ENCODE peak calls at places on chromosomes 1 and 21, in four cellular contexts. V, Z, R and G are unnamed samples.

GRCh38 chr1:23745515-23745914 is 2.2 kb downstream of the ELOA start:
- DNase-seq in V (peak; percentile 62), Z (no peak), R (no peak), G (peak; percentile 59)

GRCh38 chr1:93007941-93008577 is 46.8 kb upstream of the DIPK1A start:
- DNase-seq in V (peak; percentile 36), Z (no peak), R (no peak), G (peak; percentile 77)

GRCh38 chr1:212968385-212968863 is 18.1 kb downstream of the VASH2 start:
- DNase-seq in V (no peak), Z (peak; percentile 35), R (no peak), G (no peak)

GRCh38 chr1:174114788-174115448 is 44.4 kb upstream of the RABGAP1L start:
- DNase-seq in V (peak; percentile 40), Z (peak; percentile 46), R (no peak), G (peak; percentile 87)

GRCh38 chr1:17039522-17039921 is 14.3 kb downstream of the SDHB start:
- DNase-seq in V (no peak), Z (no peak), R (no peak), G (no peak)

GRCh38 chr1:183164350-183164749 is 21.7 kb upstream of the LAMC2 start:
- DNase-seq in V (peak; percentile 64), Z (peak; percentile 81), R (peak; percentile 44), G (peak; percentile 96)

GRCh38 chr1:155250246-155250632 is 5.0 kb downstream of the ENTREP3 start:
- DNase-seq in V (no peak), Z (no peak), R (no peak), G (no peak)

GRCh38 chr1:168234846-168235547 is 9.2 kb downstream of the SFT2D2 start:
- DNase-seq in V (peak; percentile 43), Z (peak; percentile 59), R (no peak), G (peak; percentile 82)

GRCh38 chr1:60068393-60069045 is 5.1 kb downstream of the C1orf87 start:
- DNase-seq in V (no peak), Z (no peak), R (no peak), G (no peak)

GRCh38 chr1:221419513-221420088 is 322.3 kb downstream of the DUSP10 start:
- DNase-seq in V (peak; percentile 92), Z (no peak), R (no peak), G (no peak)

GRCh38 chr21:38804617-38805281 is 980 bp upstream of the ETS2 start:
- DNase-seq in V (peak; percentile 54), Z (peak; percentile 61), R (no peak), G (no peak)

GRCh38 chr1:171251042-171251740 is 2.9 kb downstream of the FMO1 start:
- DNase-seq in V (peak; percentile 4), Z (peak; percentile 51), R (no peak), G (peak; percentile 43)

GRCh38 chr1:110155878-110156522 is 5.7 kb downstream of the SLC6A17 start:
- DNase-seq in V (peak; percentile 63), Z (peak; percentile 82), R (no peak), G (peak; percentile 71)

GRCh38 chr1:110873856-110874255 is 908 bp downstream of the CD53 start:
- DNase-seq in V (no peak), Z (no peak), R (no peak), G (no peak)

GRCh38 chr1:209387969-209388329 is 195.6 kb upstream of the CAMK1G start:
- DNase-seq in V (peak; percentile 51), Z (no peak), R (no peak), G (peak; percentile 85)

GRCh38 chr1:45536886-45537285 is 13.7 kb upstream of the AKR1A1 start:
- DNase-seq in V (no peak), Z (no peak), R (no peak), G (no peak)

GRCh38 chr1:91997607-91998195 is 32.1 kb upstream of the EPHX4 start:
- DNase-seq in V (peak; percentile 68), Z (no peak), R (no peak), G (peak; percentile 30)

GRCh38 chr1:181057079-181057478 is 23.3 kb downstream of the MR1 start:
- DNase-seq in V (no peak), Z (no peak), R (no peak), G (no peak)

GRCh38 chr1:103220503-103221095 is 112.3 kb upstream of the COL11A1 start:
- DNase-seq in V (peak; percentile 69), Z (no peak), R (no peak), G (no peak)

GRCh38 chr1:3541930-3542329 is 69.4 kb downstream of the MEGF6 start:
- DNase-seq in V (no peak), Z (no peak), R (no peak), G (peak; percentile 42)

GRCh38 chr1:13803546-13804239 is 103.7 kb downstream of the PRDM2 start:
- DNase-seq in V (no peak), Z (no peak), R (no peak), G (peak; percentile 55)

GRCh38 chr1:53511323-53511932 is 52.2 kb downstream of the DMRTB1 start:
- DNase-seq in V (no peak), Z (no peak), R (no peak), G (no peak)

GRCh38 chr1:169044296-169044695 is 62.2 kb upstream of the ATP1B1 start:
- DNase-seq in V (no peak), Z (no peak), R (no peak), G (no peak)

GRCh38 chr1:53183277-53183990 is 13.2 kb upstream of the CPT2 start:
- DNase-seq in V (peak; percentile 97), Z (no peak), R (no peak), G (peak; percentile 32)

GRCh38 chr1:245168921-245169320 is 14.1 kb downstream of the KIF26B start:
- DNase-seq in V (no peak), Z (no peak), R (no peak), G (no peak)

GRCh38 chr1:33377013-33377412 is 53.9 kb downstream of the PHC2 start:
- DNase-seq in V (no peak), Z (no peak), R (no peak), G (peak; percentile 31)

GRCh38 chr1:32919811-32920733 is 18.9 kb upstream of the TMEM54 start:
- DNase-seq in V (peak; percentile 72), Z (no peak), R (no peak), G (no peak)

GRCh38 chr1:155009221-155009711 is 6.7 kb downstream of the ZBTB7B start:
- DNase-seq in V (no peak), Z (no peak), R (no peak), G (no peak)

GRCh38 chr1:232059726-232060360 is 433.3 kb downstream of the DISC1 start:
- DNase-seq in V (no peak), Z (no peak), R (no peak), G (no peak)

GRCh38 chr1:54542120-54542961 is 5.7 kb upstream of the ACOT11 start:
- DNase-seq in V (peak; percentile 50), Z (peak; percentile 88), R (peak; percentile 76), G (peak; percentile 94)

GRCh38 chr1:227661495-227661894 is 73.6 kb downstream of the JMJD4 start:
- DNase-seq in V (no peak), Z (no peak), R (no peak), G (peak; percentile 45)

GRCh38 chr21:40668535-40669275 is 178.3 kb downstream of the DSCAM start:
- DNase-seq in V (no peak), Z (no peak), R (no peak), G (no peak)
- H3K56ac ChIP-seq in V (no peak overlapping the region), Z (no peak overlapping the region), R (no peak overlapping the region), G (no peak overlapping the region)

GRCh38 chr1:61776091-61776490 is 33.8 kb downstream of the PATJ start:
- DNase-seq in V (no peak), Z (no peak), R (no peak), G (no peak)

GRCh38 chr1:61779231-61779630 is 37.0 kb downstream of the PATJ start:
- DNase-seq in V (no peak), Z (no peak), R (no peak), G (no peak)

GRCh38 chr1:61782771-61783170 is 40.5 kb downstream of the PATJ start:
- DNase-seq in V (no peak), Z (no peak), R (no peak), G (no peak)

DNA sequence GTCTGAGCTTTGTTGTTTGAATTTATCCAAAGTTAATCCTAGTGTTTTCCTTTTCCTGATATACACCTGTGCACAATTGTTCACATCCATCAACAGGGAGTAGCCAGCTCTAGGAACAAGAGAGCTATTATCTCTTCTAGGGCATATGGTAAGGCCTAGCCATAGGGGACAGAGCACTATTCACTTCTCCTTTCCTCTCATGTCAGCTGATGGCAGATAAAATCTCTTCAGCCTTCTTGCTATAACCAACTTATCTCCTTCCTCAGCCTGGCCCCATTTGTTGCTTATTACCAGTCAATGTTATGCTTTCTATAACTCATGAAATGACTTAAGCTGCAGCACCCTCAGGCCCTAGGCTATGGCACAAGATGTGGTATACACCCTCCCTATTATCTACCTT is 38.9 kb downstream of the PATJ start:
- DNase-seq in V (no peak), Z (no peak), R (no peak), G (peak; percentile 6)
- H3K56ac ChIP-seq in V (no peak overlapping the region), Z (no peak overlapping the region), R (no peak overlapping the region), G (no peak overlapping the region)

GRCh38 chr1:29651684-29652665 is 415.7 kb downstream of the PTPRU start:
- DNase-seq in V (no peak), Z (peak; percentile 3), R (no peak), G (no peak)
- H3K56ac ChIP-seq in V (no peak overlapping the region), Z (no peak overlapping the region), R (no peak overlapping the region), G (no peak overlapping the region)

GRCh38 chr1:166176416-166176815 is 9.6 kb upstream of the FAM78B start:
- DNase-seq in V (no peak), Z (no peak), R (no peak), G (no peak)
- H3K56ac ChIP-seq in V (no peak overlapping the region), Z (no peak overlapping the region), R (no peak overlapping the region), G (no peak overlapping the region)

GRCh38 chr1:11333631-11334030 is 60.6 kb downstream of the UBIAD1 start:
- DNase-seq in V (no peak), Z (no peak), R (no peak), G (no peak)

GRCh38 chr1:11330411-11330810 is 57.4 kb downstream of the UBIAD1 start:
- DNase-seq in V (no peak), Z (no peak), R (no peak), G (peak; percentile 55)

GRCh38 chr1:11334261-11334804 is 61.3 kb downstream of the UBIAD1 start:
- DNase-seq in V (no peak), Z (no peak), R (no peak), G (no peak)

GRCh38 chr1:11331874-11332546 is 59.0 kb downstream of the UBIAD1 start:
- DNase-seq in V (no peak), Z (no peak), R (no peak), G (no peak)

DNA sequence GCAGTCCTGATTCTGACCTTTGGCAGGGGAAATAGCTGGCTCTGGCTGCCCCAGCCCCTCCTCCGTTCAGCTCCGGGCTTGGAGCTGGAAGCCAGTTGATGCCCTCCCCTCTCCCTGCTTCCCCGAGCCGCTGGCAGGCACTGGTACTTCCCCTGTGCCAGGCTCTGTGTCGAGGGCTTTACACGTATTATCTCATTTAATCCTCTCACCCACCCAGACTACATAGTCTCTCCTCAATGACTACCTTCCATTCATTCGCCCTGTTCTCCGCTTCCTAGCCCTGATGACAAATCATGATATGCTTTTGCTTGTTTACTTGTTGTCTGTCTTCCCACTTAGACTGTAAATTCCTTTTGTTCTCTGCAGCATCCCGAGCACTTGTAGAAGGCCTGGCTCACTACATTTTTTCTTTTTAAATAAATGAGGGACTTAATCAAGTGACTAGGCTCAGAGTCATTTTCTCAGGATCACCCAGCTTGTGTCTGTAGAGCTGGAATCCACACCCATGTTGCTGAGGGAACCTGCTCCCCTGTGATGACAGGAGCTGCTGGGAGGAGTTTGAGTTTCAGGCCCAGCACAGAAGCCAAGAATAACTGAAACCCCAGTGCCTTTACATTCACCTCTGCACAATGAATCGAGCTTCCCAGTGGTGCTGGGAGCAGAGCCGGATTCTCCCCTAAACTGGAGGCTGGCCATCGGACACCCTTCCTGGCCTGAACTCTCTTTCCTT is 58.2 kb downstream of the UBIAD1 start:
- DNase-seq in V (no peak), Z (no peak), R (no peak), G (peak; percentile 44)
- H3K56ac ChIP-seq in V (no peak overlapping the region), Z (no peak overlapping the region), R (no peak overlapping the region), G (peak overlapping the region; percentile 7)